ENCODE peak calls at places on chromosome 15, in nine cellular contexts. H, Z, S, W, X, G, B, L and R are unnamed samples.

GRCh38 chr15:78195735-78196201 is 38.6 kb downstream of the ACSBG1 start:
- DNase-seq in H (peak), Z (peak), S (peak), W (peak), X (peak), G (no peak), B (peak), L (peak), R (peak)

GRCh38 chr15:41838400-41838897 is at the start of gene PLA2G4B:
- DNase-seq in H (no peak), Z (no peak), S (peak), W (no peak), X (no peak), G (no peak), B (no peak), L (no peak), R (no peak)

GRCh38 chr15:83012038-83012490 is 625 bp upstream of the C15orf40 start:
- DNase-seq in H (no peak), Z (peak), S (no peak), W (no peak), X (no peak), G (no peak), B (no peak), L (no peak), R (no peak)

GRCh38 chr15:100309109-100309983 is 32.4 kb downstream of the ADAMTS17 start:
- DNase-seq in H (no peak), Z (no peak), S (peak), W (no peak), X (no peak), G (no peak), B (no peak), L (no peak), R (no peak)

GRCh38 chr15:25176616-25176923 is 221.8 kb downstream of the SNRPN start:
- DNase-seq in H (no peak), Z (no peak), S (peak), W (no peak), X (no peak), G (no peak), B (no peak), L (no peak), R (no peak)

GRCh38 chr15:70826634-70827033 is 27.3 kb downstream of the LARP6 start:
- DNase-seq in H (no peak), Z (peak), S (no peak), W (no peak), X (peak), G (peak), B (no peak), L (no peak), R (no peak)

GRCh38 chr15:63324770-63325169 is 47.4 kb downstream of the APH1B start:
- DNase-seq in H (no peak), Z (no peak), S (no peak), W (no peak), X (no peak), G (no peak), B (no peak), L (no peak), R (no peak)

GRCh38 chr15:67331676-67332075 is 77.1 kb downstream of the IQCH start:
- DNase-seq in H (no peak), Z (no peak), S (no peak), W (no peak), X (peak), G (no peak), B (no peak), L (no peak), R (no peak)

GRCh38 chr15:92648190-92648875 is 7.2 kb downstream of the FAM174B start:
- DNase-seq in H (no peak), Z (no peak), S (no peak), W (no peak), X (no peak), G (no peak), B (no peak), L (no peak), R (no peak)

GRCh38 chr15:57253082-57253481 is 123.2 kb upstream of the CGNL1 start:
- DNase-seq in H (no peak), Z (no peak), S (no peak), W (no peak), X (no peak), G (no peak), B (no peak), L (no peak), R (no peak)

GRCh38 chr15:76576526-76577279 is 240.1 kb downstream of the ISL2 start:
- DNase-seq in H (no peak), Z (no peak), S (no peak), W (no peak), X (peak), G (no peak), B (no peak), L (no peak), R (no peak)

GRCh38 chr15:70713547-70714414 is 49.6 kb downstream of the UACA start:
- DNase-seq in H (no peak), Z (no peak), S (no peak), W (no peak), X (peak), G (no peak), B (no peak), L (no peak), R (no peak)